ENCODE peak calls at places on chromosome 6, in five cellular contexts. C, O, K, R and E are unnamed samples.

GRCh38 chr6:116268589-116269293 is 11.0 kb downstream of the TSPYL1 start:
- DNase-seq in C (no peak), O (no peak), K (no peak), R (peak), E (no peak)

GRCh38 chr6:106976270-106976669 is 1.7 kb upstream of the CD24 start:
- DNase-seq in C (no peak), O (no peak), K (no peak), R (no peak), E (no peak)

GRCh38 chr6:53325785-53326184 is 23.0 kb downstream of the ELOVL5 start:
- DNase-seq in C (no peak), O (no peak), K (no peak), R (peak), E (no peak)

GRCh38 chr6:143823463-143824006 is 19.6 kb upstream of the LTV1 start:
- DNase-seq in C (no peak), O (no peak), K (no peak), R (no peak), E (no peak)

GRCh38 chr6:35295521-35296315 is 1.9 kb upstream of the DEF6 start:
- DNase-seq in C (no peak), O (no peak), K (no peak), R (no peak), E (no peak)

GRCh38 chr6:113858067-113858604 is 991 bp downstream of the MARCKS start:
- DNase-seq in C (no peak), O (no peak), K (no peak), R (peak), E (no peak)

GRCh38 chr6:140736227-140736626 is 1361.8 kb upstream of the CITED2 start:
- DNase-seq in C (no peak), O (no peak), K (no peak), R (peak), E (no peak)

GRCh38 chr6:92684386-92684785 is 735.0 kb downstream of the EPHA7 start:
- DNase-seq in C (no peak), O (no peak), K (no peak), R (no peak), E (no peak)

GRCh38 chr6:108564178-108564577 is 3.5 kb downstream of the FOXO3 start:
- DNase-seq in C (no peak), O (no peak), K (no peak), R (peak), E (no peak)